ENCODE peak calls at places on chromosome X, in four cellular contexts. One of them, this sample, is unnamed.

GRCh38 chrX:102847362-102847761 is 89.7 kb upstream of the RAB40AL start:
- DNase-seq in GM12892: no peak
- DNase-seq in thyroid gland: no peak
- DNase-seq in tibial nerve: no peak
- DNase-seq in this sample: no peak

GRCh38 chrX:31670245-31670644 is 598.4 kb upstream of the FTHL17 start:
- DNase-seq in thyroid gland: no peak
- DNase-seq in GM12892: no peak
- DNase-seq in tibial nerve: no peak
- DNase-seq in this sample: no peak

GRCh38 chrX:122586831-122587230 is 597.2 kb upstream of the GRIA3 start:
- DNase-seq in tibial nerve: no peak
- DNase-seq in thyroid gland: no peak
- DNase-seq in GM12892: no peak
- DNase-seq in this sample: no peak

GRCh38 chrX:115089419-115089818 is 72.0 kb upstream of the IL13RA2 start:
- DNase-seq in thyroid gland: no peak
- DNase-seq in GM12892: no peak
- DNase-seq in tibial nerve: no peak
- DNase-seq in this sample: no peak

GRCh38 chrX:155959018-155959587 is 38.4 kb upstream of the IL9R start:
- DNase-seq in tibial nerve: no peak
- DNase-seq in GM12892: no peak
- DNase-seq in thyroid gland: no peak
- DNase-seq in this sample: no peak

GRCh38 chrX:14936561-14936960 is 63.3 kb downstream of the MOSPD2 start:
- DNase-seq in GM12892: no peak
- DNase-seq in thyroid gland: no peak
- DNase-seq in tibial nerve: no peak
- DNase-seq in this sample: peak

GRCh38 chrX:108699368-108699767 is 37.0 kb downstream of the IRS4 start:
- DNase-seq in thyroid gland: no peak
- DNase-seq in GM12892: no peak
- DNase-seq in tibial nerve: no peak
- DNase-seq in this sample: no peak

GRCh38 chrX:132491191-132491590 is 2.4 kb upstream of the MBNL3 start:
- DNase-seq in tibial nerve: peak
- DNase-seq in GM12892: no peak
- DNase-seq in thyroid gland: no peak
- DNase-seq in this sample: no peak

GRCh38 chrX:45505214-45505613 is 304.5 kb upstream of the DIPK2B start:
- DNase-seq in GM12892: no peak
- DNase-seq in tibial nerve: no peak
- DNase-seq in thyroid gland: no peak
- DNase-seq in this sample: no peak

GRCh38 chrX:33211356-33212254 is at the start of gene DMD:
- DNase-seq in tibial nerve: peak
- DNase-seq in thyroid gland: peak
- DNase-seq in GM12892: no peak
- DNase-seq in this sample: no peak

GRCh38 chrX:50495616-50496015 is 25.0 kb upstream of the DGKK start:
- DNase-seq in thyroid gland: peak
- DNase-seq in tibial nerve: no peak
- DNase-seq in GM12892: no peak
- DNase-seq in this sample: no peak

GRCh38 chrX:112961981-112962380 is 121.3 kb upstream of the AMOT start:
- DNase-seq in thyroid gland: peak
- DNase-seq in tibial nerve: no peak
- DNase-seq in GM12892: no peak
- DNase-seq in this sample: no peak

GRCh38 chrX:51435101-51435500 is 61.3 kb downstream of the NUDT11 start:
- DNase-seq in GM12892: no peak
- DNase-seq in tibial nerve: no peak
- DNase-seq in thyroid gland: no peak
- DNase-seq in this sample: no peak

GRCh38 chrX:133660356-133660755 is 245.1 kb upstream of the GPC4 start:
- DNase-seq in thyroid gland: no peak
- DNase-seq in GM12892: no peak
- DNase-seq in tibial nerve: no peak
- DNase-seq in this sample: no peak

GRCh38 chrX:19865567-19866363 is 21.6 kb downstream of the SH3KBP1 start:
- DNase-seq in thyroid gland: no peak
- DNase-seq in tibial nerve: peak
- DNase-seq in GM12892: no peak
- DNase-seq in this sample: no peak

GRCh38 chrX:40383969-40384368 is 196.8 kb upstream of the ATP6AP2 start:
- DNase-seq in GM12892: no peak
- DNase-seq in tibial nerve: no peak
- DNase-seq in thyroid gland: peak
- DNase-seq in this sample: no peak

GRCh38 chrX:129759576-129760061 is 20.1 kb upstream of the SASH3 start:
- DNase-seq in tibial nerve: peak
- DNase-seq in GM12892: no peak
- DNase-seq in thyroid gland: peak
- DNase-seq in this sample: peak

GRCh38 chrX:9662148-9662547 is 103.5 kb downstream of the GPR143 start:
- DNase-seq in GM12892: no peak
- DNase-seq in thyroid gland: no peak
- DNase-seq in tibial nerve: no peak
- DNase-seq in this sample: no peak

GRCh38 chrX:12975670-12975965 is 708 bp downstream of the TMSB4X start:
- DNase-seq in thyroid gland: peak
- DNase-seq in tibial nerve: no peak
- DNase-seq in GM12892: no peak
- DNase-seq in this sample: no peak

GRCh38 chrX:12973561-12974216 is 1.2 kb upstream of the TMSB4X start:
- DNase-seq in thyroid gland: no peak
- DNase-seq in GM12892: no peak
- DNase-seq in tibial nerve: no peak
- DNase-seq in this sample: no peak

GRCh38 chrX:12975999-12976558 is 1.2 kb downstream of the TMSB4X start:
- DNase-seq in tibial nerve: peak
- DNase-seq in GM12892: peak
- DNase-seq in thyroid gland: peak
- DNase-seq in this sample: no peak

GRCh38 chrX:12974217-12974796 is 603 bp upstream of the TMSB4X start:
- DNase-seq in GM12892: no peak
- DNase-seq in tibial nerve: peak
- DNase-seq in thyroid gland: no peak
- DNase-seq in this sample: no peak

DNA sequence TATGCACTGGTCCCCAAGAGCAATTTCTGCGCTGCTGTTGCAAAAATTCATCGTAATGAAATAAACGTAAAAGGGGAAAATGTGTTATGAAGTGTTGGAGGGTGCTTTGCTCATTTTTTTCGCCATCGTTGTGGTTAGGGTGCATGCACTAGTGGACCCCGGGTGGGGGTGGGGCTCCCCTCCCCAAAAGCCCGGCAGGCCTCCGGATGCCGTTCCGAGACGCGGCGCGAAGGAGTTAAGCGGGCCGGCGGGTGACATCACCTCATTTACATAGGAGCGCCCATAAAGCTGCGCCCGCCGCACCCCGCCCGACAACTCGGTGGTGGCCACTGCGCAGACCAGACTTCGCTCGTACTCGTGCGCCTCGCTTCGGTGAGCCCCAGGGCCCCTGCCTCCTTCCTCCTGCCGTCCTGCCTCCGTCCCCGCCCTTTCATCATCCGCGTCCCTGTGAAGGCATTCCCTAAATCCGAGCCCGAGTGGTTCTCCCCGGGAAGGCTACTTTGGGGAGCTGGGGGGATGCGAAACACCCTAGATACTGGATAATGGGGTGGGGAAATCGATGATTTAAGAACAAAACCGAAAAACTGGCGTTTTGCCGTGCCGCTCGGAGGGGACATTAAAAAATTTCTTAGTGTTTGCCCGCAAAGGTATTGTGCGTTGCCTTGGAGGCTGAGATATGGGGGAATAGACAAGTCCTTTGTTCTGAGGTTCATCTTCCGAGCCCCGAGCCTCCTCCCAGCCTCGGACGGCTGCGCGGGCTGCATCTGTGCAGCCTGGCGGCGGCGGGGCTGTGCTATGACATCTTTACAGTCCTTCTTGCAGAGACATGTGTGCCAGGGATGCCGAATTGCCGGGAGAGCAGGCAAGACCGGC is at the start of gene TMSB4X:
- DNase-seq in GM12892: peak
- DNase-seq in tibial nerve: peak
- DNase-seq in thyroid gland: peak
- DNase-seq in this sample: no peak
- TF ChIP-seq POLR2A in GM12892: peak
- TF ChIP-seq POLR2A in tibial nerve: peak
- TF ChIP-seq POLR2A in thyroid gland: peak
- TF ChIP-seq POLR2A in this sample: peak

DNA sequence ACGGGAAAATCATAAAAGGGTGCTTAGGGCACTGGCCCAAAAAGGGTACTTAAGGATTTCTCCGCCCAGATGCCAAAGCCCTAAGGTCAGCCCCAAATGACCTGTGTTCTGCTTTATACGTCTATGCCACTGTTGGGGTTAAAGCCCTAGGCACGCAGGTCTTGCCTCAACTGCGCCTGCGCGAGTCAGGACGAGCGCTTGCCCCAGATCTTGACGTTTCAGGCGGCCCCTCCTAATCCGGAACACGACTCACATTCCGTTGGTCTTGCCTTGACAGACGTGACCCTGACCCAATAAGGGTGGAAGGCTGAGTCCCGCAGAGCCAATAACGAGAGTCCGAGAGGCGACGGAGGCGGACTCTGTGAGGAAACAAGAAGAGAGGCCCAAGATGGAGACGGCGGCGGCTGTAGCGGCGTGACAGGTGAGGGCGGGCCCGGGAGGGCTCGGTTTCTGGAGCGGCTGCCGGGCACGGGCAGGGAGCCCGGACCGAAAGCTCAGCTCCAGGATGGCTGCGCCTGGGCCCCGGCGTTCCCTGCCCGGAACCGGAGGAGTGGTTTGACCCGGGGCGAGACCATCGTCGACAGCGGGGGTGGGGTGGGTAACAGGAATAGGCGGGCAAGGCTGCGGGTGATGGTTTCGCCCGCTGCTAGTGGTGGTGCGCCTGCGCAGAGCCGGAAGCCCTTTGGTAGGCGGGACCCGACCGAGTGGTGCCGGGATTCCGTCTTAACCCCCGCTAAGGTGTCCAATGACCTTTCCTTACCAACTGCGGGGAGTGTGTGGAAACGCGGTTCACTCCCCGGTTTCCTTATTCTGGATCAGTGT is at the start of gene ARAF:
- DNase-seq in tibial nerve: peak
- DNase-seq in thyroid gland: peak
- DNase-seq in GM12892: peak
- DNase-seq in this sample: peak
- TF ChIP-seq POLR2A in tibial nerve: no peak
- TF ChIP-seq POLR2A in thyroid gland: no peak
- TF ChIP-seq POLR2A in GM12892: peak
- TF ChIP-seq POLR2A in this sample: no peak

DNA sequence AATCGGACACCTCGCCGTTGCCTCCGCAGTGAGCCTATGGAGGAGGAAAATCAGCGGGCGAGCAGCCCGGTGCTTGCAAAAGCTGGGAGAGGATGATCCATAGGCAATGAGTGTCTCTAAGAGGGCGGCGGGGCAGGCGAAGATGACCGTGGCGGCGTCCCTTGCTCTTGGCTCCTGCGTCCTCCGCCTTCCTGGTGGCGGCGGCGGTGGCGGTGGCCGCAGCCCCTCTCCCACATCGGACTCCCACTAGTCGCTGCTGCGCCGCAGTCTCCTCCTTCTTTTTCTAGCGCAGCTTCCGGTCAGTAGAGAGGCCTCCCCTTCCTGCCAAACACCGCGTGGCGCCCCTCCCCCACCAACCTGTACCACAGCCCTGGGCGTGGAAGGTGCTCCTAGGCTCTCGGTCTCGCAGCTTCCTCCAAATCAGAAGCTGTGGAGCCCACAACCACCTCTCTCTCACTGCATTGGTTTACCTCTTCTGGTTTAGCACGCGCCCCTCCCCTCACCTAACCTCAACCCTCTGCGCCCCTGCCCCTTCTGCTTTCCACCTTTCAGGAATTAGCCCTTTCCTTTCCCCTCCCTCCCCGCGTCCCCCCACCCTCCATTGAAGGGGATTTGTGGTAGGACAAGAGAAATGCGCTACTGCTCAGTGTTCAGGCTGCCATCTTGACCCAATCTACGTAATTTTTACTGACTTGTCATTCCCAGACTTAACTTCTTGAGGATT is at the start of gene SPIN3:
- DNase-seq in thyroid gland: peak
- DNase-seq in GM12892: peak
- DNase-seq in tibial nerve: peak
- DNase-seq in this sample: no peak
- TF ChIP-seq POLR2A in thyroid gland: no peak
- TF ChIP-seq POLR2A in GM12892: peak
- TF ChIP-seq POLR2A in tibial nerve: no peak
- TF ChIP-seq POLR2A in this sample: peak

DNA sequence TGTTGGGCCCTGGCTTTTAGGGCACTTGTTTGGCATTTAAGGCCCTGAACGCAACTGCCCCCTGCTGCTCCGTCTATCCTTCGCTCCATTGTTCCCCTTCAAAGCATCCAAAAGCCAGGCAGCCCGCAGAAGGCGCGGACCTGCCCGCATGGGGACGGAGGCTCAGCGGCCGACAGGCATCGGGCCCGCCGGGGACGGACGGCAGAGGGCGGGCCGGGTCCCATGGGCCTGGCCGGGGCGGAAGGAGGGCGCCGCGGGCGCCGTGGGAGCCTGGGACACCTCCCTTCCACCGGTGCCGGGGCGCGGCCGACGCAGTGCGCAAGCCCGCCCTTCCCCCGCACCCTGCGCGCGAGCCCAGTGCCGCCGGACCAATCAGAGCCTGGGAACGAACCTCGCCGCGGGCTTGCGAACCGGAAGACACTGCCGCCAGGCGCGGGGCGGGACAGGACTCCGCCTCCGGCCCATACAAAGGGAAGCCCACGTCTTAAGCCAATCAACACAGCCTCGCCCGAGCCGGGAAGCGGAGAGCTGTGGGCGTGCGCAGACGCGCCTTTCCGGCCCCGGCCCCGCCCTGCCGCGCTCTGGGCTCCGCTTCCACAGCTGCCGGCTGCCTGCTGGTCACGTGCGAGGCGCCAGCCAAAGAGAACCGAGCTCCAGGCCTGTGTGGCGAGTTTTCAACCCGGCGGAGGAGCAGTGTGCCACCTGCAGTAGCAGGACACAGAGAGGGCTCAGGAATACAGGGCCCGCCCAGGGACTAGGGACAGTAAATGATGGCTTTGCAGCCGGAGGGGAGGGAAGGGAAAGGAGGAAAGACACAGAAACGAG is 2.1 kb upstream of the ARHGAP4 start:
- DNase-seq in thyroid gland: peak
- DNase-seq in GM12892: peak
- DNase-seq in tibial nerve: peak
- DNase-seq in this sample: peak
- TF ChIP-seq POLR2A in thyroid gland: peak
- TF ChIP-seq POLR2A in GM12892: peak
- TF ChIP-seq POLR2A in tibial nerve: peak
- TF ChIP-seq POLR2A in this sample: peak

DNA sequence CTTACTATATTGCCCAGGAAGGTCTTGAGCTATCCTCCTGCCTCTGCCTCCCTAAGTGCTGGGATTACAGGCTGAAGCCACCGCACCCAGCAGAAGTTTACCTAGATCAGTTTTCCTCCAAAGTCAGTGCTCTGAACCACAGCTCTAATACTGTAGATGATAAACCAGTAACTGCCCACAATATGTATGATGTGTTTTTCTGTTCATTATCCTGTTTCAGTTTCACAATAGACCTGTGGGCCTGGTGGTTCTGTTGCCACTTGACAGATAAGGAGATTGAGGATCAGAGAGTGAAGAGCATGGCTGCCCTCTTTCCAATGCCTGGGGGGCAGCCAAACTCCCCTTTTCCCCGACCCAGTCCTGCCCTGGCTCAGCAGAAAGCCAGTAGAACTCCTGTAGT is 87.0 kb downstream of the EFNB1 start:
- DNase-seq in thyroid gland: no peak
- DNase-seq in GM12892: no peak
- DNase-seq in tibial nerve: no peak
- DNase-seq in this sample: no peak
- TF ChIP-seq POLR2A in thyroid gland: no peak
- TF ChIP-seq POLR2A in GM12892: no peak
- TF ChIP-seq POLR2A in tibial nerve: no peak
- TF ChIP-seq POLR2A in this sample: no peak